ENCODE peak calls at places on chromosomes 12 and 14, in six cellular contexts. P is iPS DF 19.7, W is MM.1S, L is brain microvascular endothelial cell, O is foreskin keratinocyte, N is cardiac muscle cell. S is an unnamed sample.

GRCh38 chr12:95397566-95397965 is 76.4 kb upstream of the METAP2 start:
- DNase-seq in L (no peak), N (no peak), W (no peak), O (peak), P (no peak), S (no peak)

GRCh38 chr14:98120831-98121464 is 1151.0 kb downstream of the BCL11B start:
- DNase-seq in P (no peak), W (no peak), N (no peak), L (peak), O (peak), S (no peak)

GRCh38 chr12:128727461-128727860 is 96.3 kb downstream of the SLC15A4 start:
- DNase-seq in N (no peak), O (no peak), W (no peak), P (no peak), L (no peak), S (no peak)

GRCh38 chr12:130715996-130716917 is at the start of gene RIMBP2:
- DNase-seq in O (peak), P (peak), L (peak), N (peak), W (no peak), S (peak)

GRCh38 chr14:38042356-38042755 is 165.3 kb upstream of the SSTR1 start:
- DNase-seq in P (peak), N (no peak), W (no peak), L (peak), O (no peak), S (no peak)

GRCh38 chr12:58067610-58068387 is 126.4 kb downstream of the ATP23 start:
- DNase-seq in L (peak), O (peak), W (no peak), N (no peak), P (no peak), S (no peak)

GRCh38 chr12:93990832-93991748 is 157.3 kb upstream of the PLXNC1 start:
- DNase-seq in L (peak), N (peak), O (no peak), P (peak), W (no peak), S (peak)

GRCh38 chr12:12976366-12976765 is 23.7 kb downstream of the HEBP1 start:
- DNase-seq in P (no peak), O (peak), W (no peak), L (peak), N (no peak), S (no peak)

GRCh38 chr12:49534806-49535278 is 4.0 kb upstream of the KCNH3 start:
- DNase-seq in P (no peak), O (no peak), N (no peak), L (no peak), W (no peak), S (no peak)

GRCh38 chr14:58299665-58300202 is 1.4 kb downstream of the ARID4A start:
- DNase-seq in P (no peak), N (peak), L (no peak), W (no peak), O (no peak), S (no peak)

GRCh38 chr14:51823706-51824105 is 36.7 kb upstream of the GNG2 start:
- DNase-seq in O (peak), P (no peak), W (no peak), N (no peak), L (no peak), S (no peak)

GRCh38 chr14:103745424-103745823 is 29.8 kb downstream of the ZFYVE21 start:
- DNase-seq in P (no peak), W (no peak), L (no peak), O (no peak), N (no peak), S (no peak)

GRCh38 chr14:90545966-90546751 is 149.3 kb downstream of the CALM1 start:
- DNase-seq in N (peak), P (no peak), W (no peak), O (no peak), L (no peak), S (no peak)

GRCh38 chr12:99131761-99132199 is 486.7 kb downstream of the APAF1 start:
- DNase-seq in O (no peak), N (no peak), P (peak), L (peak), W (no peak), S (peak)

GRCh38 chr12:34399631-34400422 is 377.5 kb downstream of the ALG10 start:
- DNase-seq in N (no peak), O (no peak), L (no peak), W (no peak), P (no peak), S (no peak)

GRCh38 chr14:69693145-69693544 is 73.8 kb upstream of the SRSF5 start:
- DNase-seq in L (no peak), O (no peak), P (no peak), W (peak), N (no peak), S (no peak)

GRCh38 chr14:106845286-106846087 is 1319.1 kb downstream of the TMEM121 start:
- DNase-seq in P (no peak), N (no peak), W (no peak), L (no peak), O (no peak), S (no peak)

GRCh38 chr14:56118611-56119181 is 485 bp downstream of the PELI2 start:
- DNase-seq in N (no peak), W (no peak), O (no peak), L (no peak), P (no peak), S (no peak)

GRCh38 chr14:87615822-87616679 is 376.9 kb downstream of the GALC start:
- DNase-seq in L (peak), P (no peak), O (peak), N (peak), W (peak), S (peak)

GRCh38 chr14:31027847-31028246 is 1.7 kb upstream of the STRN3 start:
- DNase-seq in W (no peak), P (no peak), N (no peak), L (no peak), O (no peak), S (no peak)

GRCh38 chr14:95157987-95158712 is 821 bp upstream of the DICER1 start:
- DNase-seq in W (peak), P (no peak), N (no peak), O (no peak), L (no peak), S (no peak)

GRCh38 chr12:19144287-19144686 is 14.8 kb downstream of the PLEKHA5 start:
- DNase-seq in P (no peak), L (no peak), O (no peak), N (no peak), W (no peak), S (no peak)

GRCh38 chr14:64541971-64542838 is 1.7 kb downstream of the HSPA2 start:
- DNase-seq in W (no peak), N (no peak), L (no peak), O (no peak), P (no peak), S (no peak)

GRCh38 chr14:95098984-95099599 is 58.2 kb downstream of the DICER1 start:
- DNase-seq in W (no peak), N (peak), O (peak), P (peak), L (peak), S (peak)

GRCh38 chr14:99133563-99134332 is 138.2 kb downstream of the BCL11B start:
- DNase-seq in W (no peak), L (no peak), P (no peak), O (peak), N (no peak), S (no peak)